ENCODE peak calls at places on chromosomes 5 and 9, in ten cellular contexts. O is fibroblast of lung; V is uterus; F is Right ventricle myocardium superior; N is activated naive CD8-positive, alpha-beta T cell treated with anti-CD3 and anti-CD28 coated beads, Interleukin-2, amount 50 U/mL, for 24 hours; Z is stimulated activated CD8-positive, alpha-beta memory T cell treated with anti-CD3 and anti-CD28 coated beads, Interleukin-15, amount 100 ng/mL, for 1 hour; R is GM04504; G is hepatic stellate cell; I is NCI-H774; C is activated CD4-positive, alpha-beta T cell treated with anti-CD3 and anti-CD28 coated beads for 36 hours. S is an unnamed sample.

GRCh38 chr5:143454936-143455516 is 51.5 kb upstream of the NR3C1 start:
- DNase-seq in Z (no peak), G (no peak), O (no peak), I (no peak), C (no peak), N (no peak), V (no peak), R (no peak), F (no peak), S (no peak)

GRCh38 chr9:97812247-97812543 is 40.8 kb upstream of the FOXE1 start:
- DNase-seq in I (no peak), F (no peak), C (no peak), N (no peak), G (no peak), O (no peak), R (no peak), Z (no peak), V (no peak), S (no peak)

GRCh38 chr5:176533894-176534611 is 3.1 kb downstream of the RNF44 start:
- DNase-seq in F (peak; percentile 58), R (no peak), I (no peak), C (peak; percentile 65), G (no peak), Z (no peak), V (no peak), N (peak; percentile 44), O (no peak), S (no peak)

GRCh38 chr9:26682041-26682440 is 210.6 kb downstream of the CAAP1 start:
- DNase-seq in G (no peak), R (no peak), F (no peak), V (no peak), O (no peak), I (no peak), C (no peak), Z (no peak), N (no peak), S (no peak)

GRCh38 chr9:72006481-72006880 is 53.9 kb downstream of the C9orf57 start:
- DNase-seq in V (no peak), Z (no peak), I (no peak), N (no peak), F (no peak), O (no peak), G (peak; percentile 16), C (no peak), R (no peak), S (no peak)

GRCh38 chr9:73202992-73203391 is 51.3 kb downstream of the ANXA1 start:
- DNase-seq in N (no peak), O (no peak), I (no peak), G (no peak), V (no peak), R (no peak), Z (no peak), F (no peak), C (no peak), S (no peak)

GRCh38 chr5:54007822-54008777 is 302.3 kb downstream of the ARL15 start:
- DNase-seq in C (no peak), Z (no peak), R (no peak), I (no peak), F (no peak), O (peak; percentile 46), G (peak; percentile 37), N (no peak), V (no peak), S (no peak)

GRCh38 chr5:95738069-95738468 is 6.9 kb downstream of the RHOBTB3 start:
- DNase-seq in F (no peak), V (no peak), R (no peak), C (no peak), Z (no peak), I (no peak), O (no peak), G (no peak), N (no peak), S (no peak)

GRCh38 chr5:132500244-132500930 is 9.8 kb upstream of the IRF1 start:
- DNase-seq in N (peak; percentile 2), O (no peak), R (no peak), I (no peak), F (no peak), G (no peak), C (no peak), Z (no peak), V (no peak), S (no peak)

GRCh38 chr9:21833090-21833801 is 30.8 kb downstream of the MTAP start:
- DNase-seq in V (no peak), G (no peak), I (no peak), O (no peak), N (no peak), R (no peak), F (no peak), C (no peak), Z (no peak), S (peak; percentile 33)

GRCh38 chr5:148179234-148179824 is 11.0 kb downstream of the SPINK14 start:
- DNase-seq in R (peak; percentile 17), Z (no peak), I (peak; percentile 51), C (no peak), O (peak; percentile 84), F (no peak), N (no peak), G (no peak), V (no peak), S (peak; percentile 41)

GRCh38 chr5:129356846-129357245 is 103.3 kb upstream of the ADAMTS19 start:
- DNase-seq in O (no peak), I (no peak), F (no peak), N (no peak), C (no peak), Z (no peak), G (no peak), R (no peak), V (no peak), S (no peak)

GRCh38 chr5:65137631-65138030 is 344.1 kb downstream of the ADAMTS6 start:
- DNase-seq in F (no peak), R (no peak), N (no peak), V (no peak), G (no peak), Z (no peak), C (no peak), I (no peak), O (no peak), S (no peak)

GRCh38 chr5:38800044-38800443 is 45.8 kb upstream of the OSMR start:
- DNase-seq in O (no peak), F (no peak), Z (no peak), V (no peak), G (no peak), C (no peak), R (no peak), N (no peak), I (no peak), S (no peak)

GRCh38 chr5:145824040-145824439 is 11.1 kb downstream of the PRELID2 start:
- DNase-seq in O (peak; percentile 20), I (no peak), Z (no peak), F (no peak), N (no peak), C (no peak), G (no peak), R (no peak), V (no peak), S (no peak)

GRCh38 chr5:7850533-7851239 is at the start of gene CFAP90:
- DNase-seq in Z (no peak), G (no peak), C (peak; percentile 65), R (no peak), O (peak; percentile 38), I (peak; percentile 63), F (peak; percentile 55), N (peak; percentile 8), V (peak; percentile 47), S (peak; percentile 87)